ENCODE peak calls at places on chromosome 13, in ten cellular contexts. V is stomach, T is astrocyte, H is cardiac muscle cell, Y is heart right ventricle, R is uterus, P is neural progenitor cell, S is body of pancreas, Q is tibial nerve, D is K562. L is an unnamed sample. For H3K9me3 and H3K4me1, the result is how much of the 10 kb centered on the place peaks cover.

GRCh38 chr13:33174980-33175379 is 110.6 kb downstream of the STARD13 start:
- DNase-seq in D (no peak), P (no peak), V (no peak), Q (no peak), T (peak), R (no peak), S (no peak), H (peak), Y (no peak), L (no peak)

GRCh38 chr13:93244141-93244917 is 17.7 kb downstream of the GPC6 start:
- DNase-seq in V (no peak), H (peak), S (no peak), Q (no peak), Y (no peak), T (peak), R (no peak), P (peak), D (peak), L (no peak)

GRCh38 chr13:42777476-42777875 is 3.9 kb upstream of the FAM216B start:
- DNase-seq in Y (no peak), S (no peak), R (no peak), H (no peak), Q (no peak), V (no peak), P (no peak), D (no peak), T (no peak), L (no peak)

GRCh38 chr13:65856464-65856863 is 1373.7 kb downstream of the PCDH9 start:
- DNase-seq in H (peak), S (no peak), D (no peak), R (no peak), T (peak), Y (no peak), Q (no peak), P (no peak), V (no peak), L (no peak)

GRCh38 chr13:81872581-81872980 is 1531.7 kb upstream of the SPRY2 start:
- DNase-seq in T (no peak), R (no peak), H (no peak), Q (no peak), S (no peak), P (peak), Y (no peak), D (no peak), V (no peak), L (no peak)

GRCh38 chr13:66339214-66339613 is 890.9 kb downstream of the PCDH9 start:
- DNase-seq in Q (no peak), R (no peak), V (no peak), Y (no peak), P (no peak), T (peak), D (no peak), H (no peak), S (no peak), L (no peak)

GRCh38 chr13:52003551-52003950 is 7.7 kb downstream of the ATP7B start:
- DNase-seq in P (no peak), D (no peak), T (no peak), V (no peak), S (no peak), Q (no peak), Y (no peak), R (no peak), H (no peak), L (no peak)

GRCh38 chr13:32639502-32640105 is 53.4 kb downstream of the PDS5B start:
- DNase-seq in R (peak), S (peak), T (peak), Q (peak), P (peak), Y (peak), V (peak), H (peak), D (peak), L (no peak)

GRCh38 chr13:111978536-111978935 is 88.4 kb upstream of the SOX1 start:
- DNase-seq in P (no peak), V (no peak), T (no peak), Q (no peak), S (no peak), R (no peak), Y (no peak), D (no peak), H (no peak), L (no peak)

GRCh38 chr13:35471466-35472307 is 4.8 kb downstream of the MAB21L1 start:
- DNase-seq in P (peak), Y (no peak), R (no peak), S (no peak), H (peak), Q (no peak), D (no peak), V (no peak), T (no peak), L (no peak)

GRCh38 chr13:24180743-24181384 is 20.3 kb downstream of the SPATA13 start:
- DNase-seq in Q (no peak), S (no peak), P (no peak), R (no peak), Y (no peak), D (no peak), V (no peak), T (peak), H (peak), L (no peak)

GRCh38 chr13:77002590-77003190 is 10.8 kb downstream of the CLN5 start:
- DNase-seq in R (no peak), Q (no peak), Y (no peak), V (no peak), P (peak), H (peak), D (peak), T (no peak), S (no peak), L (no peak)

GRCh38 chr13:84400711-84401110 is 518.4 kb upstream of the SLITRK1 start:
- DNase-seq in Q (no peak), V (no peak), T (peak), D (no peak), S (no peak), Y (no peak), H (peak), P (no peak), R (no peak), L (no peak)

GRCh38 chr13:19156013-19156825 is 25.4 kb downstream of the TUBA3C start:
- DNase-seq in V (no peak), S (no peak), T (no peak), P (no peak), Y (no peak), D (no peak), H (no peak), Q (no peak), R (no peak), L (no peak)
- H3K9me3 ChIP-seq in V (under half), S (under half), T (under half), P (under half), Y (under half), D (under half), H (under half), Q (under half), R (under half), L (under half)

DNA sequence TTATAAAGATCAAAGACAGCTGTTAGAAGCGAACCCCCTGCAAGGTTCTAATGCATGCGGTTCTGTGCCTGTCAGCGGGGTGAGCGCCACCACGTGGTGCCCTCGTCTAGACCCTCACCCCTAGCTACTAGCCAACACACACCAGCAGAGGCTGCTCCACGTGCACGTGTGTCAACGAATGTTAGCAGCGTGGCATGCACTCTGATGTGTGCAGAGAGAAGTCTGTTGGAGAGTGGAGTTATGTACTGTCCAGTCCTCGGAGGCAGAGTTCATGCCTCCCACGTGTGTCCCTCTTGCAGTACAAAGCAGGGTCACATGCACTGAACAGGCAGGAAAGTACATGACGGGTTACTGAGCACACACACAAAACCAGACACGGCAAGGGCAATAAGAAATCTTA is 75.0 kb upstream of the SLC15A1 start:
- DNase-seq in H (no peak), Y (no peak), Q (no peak), V (no peak), D (no peak), T (no peak), R (no peak), S (no peak), P (peak), L (no peak)
- TF ChIP-seq CTCF in H (no peak), Y (no peak), Q (no peak), V (no peak), D (no peak), T (no peak), R (no peak), S (no peak), P (peak), L (no peak)

GRCh38 chr13:46605089-46605488 is 52.1 kb downstream of the LRCH1 start:
- DNase-seq in T (no peak), Q (no peak), P (no peak), V (peak), D (no peak), H (no peak), Y (peak), S (no peak), R (peak), L (no peak)
- H3K4me1 ChIP-seq in T (under half), Q (half or more), P (under half), V (half or more), D (under half), H (under half), Y (half or more), S (under half), R (under half), L (under half)

GRCh38 chr13:113609616-113610015 is 25.1 kb downstream of the TFDP1 start:
- DNase-seq in R (no peak), P (no peak), T (no peak), V (no peak), Y (no peak), D (no peak), S (no peak), Q (no peak), H (no peak), L (no peak)

GRCh38 chr13:113610266-113610665 is 25.7 kb downstream of the TFDP1 start:
- DNase-seq in S (no peak), D (no peak), Q (no peak), P (no peak), V (no peak), T (no peak), H (no peak), Y (no peak), R (no peak), L (no peak)

GRCh38 chr13:113608246-113608635 is 23.7 kb downstream of the TFDP1 start:
- DNase-seq in D (no peak), V (no peak), Q (no peak), T (no peak), R (no peak), Y (no peak), P (no peak), H (no peak), S (no peak), L (no peak)

GRCh38 chr13:113607477-113608245 is 23.1 kb downstream of the TFDP1 start:
- DNase-seq in P (no peak), S (no peak), H (no peak), Q (no peak), T (no peak), Y (no peak), D (no peak), R (no peak), V (peak), L (peak)

GRCh38 chr13:113608967-113609533 is 24.5 kb downstream of the TFDP1 start:
- DNase-seq in D (no peak), V (no peak), R (no peak), S (no peak), P (no peak), Y (no peak), Q (no peak), T (no peak), H (no peak), L (no peak)
- H3K9me3 ChIP-seq in D (under half), V (under half), R (under half), S (under half), P (under half), Y (under half), Q (under half), T (under half), H (under half), L (under half)

GRCh38 chr13:48648446-48648845 is 5.3 kb upstream of the CYSLTR2 start:
- DNase-seq in H (no peak), R (no peak), P (no peak), T (no peak), D (no peak), V (no peak), Q (no peak), S (no peak), Y (no peak), L (no peak)

GRCh38 chr13:48644951-48645350 is 8.8 kb upstream of the CYSLTR2 start:
- DNase-seq in R (no peak), V (no peak), T (no peak), H (no peak), S (no peak), D (no peak), Q (no peak), Y (no peak), P (no peak), L (no peak)

GRCh38 chr13:48646791-48647190 is 6.9 kb upstream of the CYSLTR2 start:
- DNase-seq in V (no peak), Q (no peak), D (no peak), H (no peak), P (no peak), Y (no peak), R (no peak), T (no peak), S (no peak), L (no peak)

GRCh38 chr13:48645845-48646244 is 7.9 kb upstream of the CYSLTR2 start:
- DNase-seq in H (no peak), V (no peak), S (no peak), Y (no peak), P (no peak), D (peak), R (no peak), T (no peak), Q (no peak), L (no peak)

DNA sequence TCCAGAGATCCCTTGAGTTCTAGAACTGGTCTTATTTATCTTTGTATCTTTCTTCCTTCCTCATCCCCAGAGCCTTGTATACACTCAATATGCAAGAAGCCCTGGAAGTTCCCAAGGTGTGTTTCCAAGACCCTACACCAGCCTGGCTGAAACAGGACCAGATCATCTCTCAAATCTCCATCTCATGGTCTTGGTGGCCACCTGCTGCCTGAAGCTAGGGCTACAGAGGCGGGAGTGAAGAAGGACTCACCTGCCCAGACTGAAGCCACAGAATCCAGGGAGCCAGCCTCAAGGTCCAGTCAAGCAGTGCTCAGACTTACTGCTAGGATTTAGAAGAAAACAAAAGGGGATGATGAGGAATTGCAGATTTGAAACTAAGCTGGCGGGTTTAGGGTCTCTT is 6.1 kb upstream of the CYSLTR2 start:
- DNase-seq in S (peak), Y (no peak), V (no peak), R (no peak), P (no peak), D (no peak), Q (no peak), H (no peak), T (no peak), L (no peak)
- TF ChIP-seq CTCF in S (no peak), Y (no peak), V (no peak), R (no peak), P (peak), D (peak), Q (no peak), H (no peak), T (no peak), L (no peak)

GRCh38 chr13:110702591-110703526 is 3.1 kb downstream of the CARS2 start:
- DNase-seq in V (no peak), R (no peak), D (no peak), S (no peak), H (peak), Q (no peak), Y (no peak), P (no peak), T (peak), L (no peak)
- H3K4me1 ChIP-seq in V (half or more), R (under half), D (under half), S (under half), H (under half), Q (under half), Y (half or more), P (under half), T (under half), L (under half)

GRCh38 chr13:18948664-18949488 is 232.7 kb downstream of the TUBA3C start:
- DNase-seq in P (no peak), H (no peak), Y (no peak), S (no peak), Q (no peak), R (no peak), V (no peak), D (no peak), T (no peak), L (no peak)

GRCh38 chr13:18948012-18948663 is 233.5 kb downstream of the TUBA3C start:
- DNase-seq in P (no peak), Y (no peak), V (no peak), D (no peak), S (no peak), T (no peak), Q (no peak), R (no peak), H (no peak), L (no peak)

GRCh38 chr13:18951412-18951811 is 230.2 kb downstream of the TUBA3C start:
- DNase-seq in D (no peak), S (no peak), R (no peak), H (no peak), P (no peak), Q (no peak), V (no peak), Y (no peak), T (no peak), L (no peak)

GRCh38 chr13:18949489-18949761 is 232.2 kb downstream of the TUBA3C start:
- DNase-seq in T (no peak), Q (no peak), R (no peak), Y (no peak), P (no peak), H (no peak), D (no peak), V (no peak), S (no peak), L (no peak)

GRCh38 chr13:18949970-18950369 is 231.7 kb downstream of the TUBA3C start:
- DNase-seq in Q (no peak), R (no peak), H (no peak), T (no peak), Y (no peak), V (no peak), S (no peak), D (no peak), P (no peak), L (no peak)
- H3K9me3 ChIP-seq in Q (under half), R (under half), H (under half), T (under half), Y (under half), V (under half), S (under half), D (under half), P (under half), L (under half)

GRCh38 chr13:50909605-50910482 is at the start of gene RNASEH2B:
- DNase-seq in P (peak), H (peak), D (peak), Y (peak), V (peak), R (peak), Q (peak), S (peak), T (peak), L (peak)
- TF ChIP-seq CTCF in P (no peak), H (no peak), D (no peak), Y (no peak), V (no peak), R (no peak), Q (no peak), S (no peak), T (no peak), L (no peak)

L was measured in lung.